ENCODE peak calls at places on chromosomes 16 and 17, in six cellular contexts. Z is CD8-positive, alpha-beta T cell; B is GM06990; C is BJ; L is stomach; D is PC-3. U is an unnamed sample.

GRCh38 chr17:57288034-57288752 is 31.9 kb downstream of the MSI2 start:
- DNase-seq in Z (no peak), B (no peak), C (no peak), L (no peak), D (no peak), U (no peak)

GRCh38 chr17:40399185-40399584 is 18.5 kb downstream of the TOP2A start:
- DNase-seq in Z (no peak), B (no peak), C (peak; percentile 5), L (no peak), D (peak; percentile 69), U (no peak)

GRCh38 chr16:79970551-79971236 is 370.2 kb upstream of the MAF start:
- DNase-seq in Z (no peak), B (no peak), C (no peak), L (no peak), D (no peak), U (no peak)

GRCh38 chr17:19533718-19534561 is at the start of gene SLC47A1:
- DNase-seq in Z (no peak), B (peak; percentile 28), C (no peak), L (no peak), D (no peak), U (no peak)

GRCh38 chr17:59753522-59754467 is 46.3 kb downstream of the VMP1 start:
- DNase-seq in Z (no peak), B (peak; percentile 61), C (peak; percentile 66), L (no peak), D (peak; percentile 97), U (peak; percentile 70)

GRCh38 chr17:41801374-41802062 is 10.2 kb downstream of the P3H4 start:
- DNase-seq in Z (peak; percentile 67), B (no peak), C (no peak), L (peak; percentile 89), D (peak; percentile 94), U (no peak)

GRCh38 chr17:58788199-58788598 is 32.5 kb downstream of the PPM1E start:
- DNase-seq in Z (no peak), B (no peak), C (no peak), L (no peak), D (no peak), U (no peak)

GRCh38 chr17:76137351-76138233 is 3.5 kb downstream of the FOXJ1 start:
- DNase-seq in Z (no peak), B (no peak), C (no peak), L (no peak), D (no peak), U (no peak)

GRCh38 chr17:63082273-63082861 is 116.3 kb downstream of the TANC2 start:
- DNase-seq in Z (no peak), B (peak; percentile 2), C (no peak), L (no peak), D (peak; percentile 58), U (no peak)

GRCh38 chr16:67910162-67910561 is 17.1 kb downstream of the PSKH1 start:
- DNase-seq in Z (no peak), B (no peak), C (no peak), L (no peak), D (no peak), U (no peak)

GRCh38 chr16:57187508-57187854 is 1.4 kb downstream of the RSPRY1 start:
- DNase-seq in Z (no peak), B (peak; percentile 29), C (no peak), L (no peak), D (no peak), U (no peak)

GRCh38 chr16:67647111-67647651 is 2.2 kb downstream of the CARMIL2 start:
- DNase-seq in Z (no peak), B (no peak), C (no peak), L (no peak), D (peak; percentile 28), U (no peak)

GRCh38 chr17:1986783-1987451 is 38.2 kb downstream of the RTN4RL1 start:
- DNase-seq in Z (no peak), B (no peak), C (no peak), L (no peak), D (no peak), U (no peak)

GRCh38 chr17:48209973-48210372 is 102.4 kb downstream of the SNX11 start:
- DNase-seq in Z (no peak), B (no peak), C (no peak), L (no peak), D (no peak), U (no peak)
- H3K27me3 ChIP-seq in Z (no peaks in the 10 kb centered on the region), B (no peaks in the 10 kb centered on the region), C (peaks cover 24% of the 10 kb centered on the region), L (no peaks in the 10 kb centered on the region), D (no peaks in the 10 kb centered on the region), U (no peaks in the 10 kb centered on the region)

DNA sequence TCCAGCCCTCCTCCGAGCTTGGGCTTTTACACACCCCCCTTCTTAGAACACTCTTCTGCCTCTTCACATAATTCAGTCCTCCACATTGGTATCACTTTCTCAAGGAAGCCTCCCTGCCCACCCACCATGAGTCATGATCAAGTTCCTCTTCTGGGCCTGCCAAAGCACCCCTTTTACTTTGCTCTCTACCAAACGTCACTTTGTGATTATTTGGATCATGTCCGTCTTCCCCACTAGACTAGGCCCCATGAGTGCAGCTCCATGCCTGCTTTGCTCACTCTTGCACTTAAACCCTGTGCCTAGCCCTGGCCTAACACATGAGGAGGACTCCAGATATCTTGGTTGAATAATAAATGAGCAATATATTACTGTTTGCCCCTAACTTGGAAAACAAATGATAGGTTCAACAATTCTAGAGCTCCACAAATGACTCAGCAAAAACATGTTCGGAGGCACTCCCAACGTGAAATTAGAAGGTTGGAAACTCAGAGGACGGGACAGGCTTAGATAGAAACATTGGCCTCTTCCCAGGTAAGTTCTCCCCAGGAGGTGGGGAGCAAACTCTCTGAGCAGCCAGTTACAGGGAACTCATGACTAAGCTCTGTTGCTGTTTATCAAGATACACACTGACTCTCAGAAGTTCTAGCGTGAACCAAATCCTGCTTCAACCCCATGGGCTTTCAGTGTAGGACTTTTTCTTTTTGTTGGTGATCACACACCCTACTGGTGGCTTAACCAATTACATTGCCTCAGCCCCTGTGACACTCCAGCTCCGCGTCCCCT is 28.3 kb downstream of the G6PC1 start:
- DNase-seq in Z (no peak), B (peak; percentile 12), C (peak; percentile 9), L (peak; percentile 36), D (peak; percentile 78), U (peak; percentile 45)
- H3K4me3 ChIP-seq in Z (no peak overlapping the region), B (no peak overlapping the region), C (no peak overlapping the region), L (no peak overlapping the region), D (no peak overlapping the region), U (no peak overlapping the region)

DNA sequence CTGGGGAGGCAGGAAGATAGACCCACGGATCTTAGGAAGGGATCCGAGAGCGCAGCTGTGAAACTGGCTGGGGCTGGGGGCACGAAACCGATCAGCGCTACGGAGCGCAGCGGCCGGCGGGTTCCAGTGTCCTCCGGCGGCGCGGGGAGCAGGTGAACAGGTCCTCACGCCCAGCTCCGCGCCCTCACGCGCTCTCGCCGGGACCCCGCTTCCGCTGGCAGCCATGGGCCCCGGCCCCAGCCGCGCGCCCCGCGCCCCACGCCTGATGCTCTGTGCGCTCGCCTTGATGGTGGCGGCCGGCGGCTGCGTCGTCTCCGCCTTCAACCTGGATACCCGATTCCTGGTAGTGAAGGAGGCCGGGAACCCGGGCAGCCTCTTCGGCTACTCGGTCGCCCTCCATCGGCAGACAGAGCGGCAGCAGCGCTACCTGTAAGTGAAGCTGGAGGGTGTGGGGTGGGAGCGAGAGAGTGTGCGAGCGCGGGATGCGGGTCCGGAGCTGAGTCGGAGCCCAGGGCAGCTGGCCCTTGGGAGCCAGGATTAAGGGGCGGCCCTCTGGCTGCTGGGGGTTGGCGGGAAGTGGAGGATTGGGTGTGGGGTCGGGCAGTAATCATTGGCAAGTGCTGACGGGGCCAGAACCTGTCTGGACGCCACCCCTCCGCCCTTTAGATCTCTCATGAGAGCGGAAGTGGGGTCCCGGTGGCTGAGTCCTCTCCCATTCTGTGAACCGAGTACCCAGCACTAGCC is 479 bp downstream of the ITGA3 start:
- DNase-seq in Z (peak; percentile 47), B (peak; percentile 73), C (no peak), L (peak; percentile 76), D (peak; percentile 67), U (no peak)
- TF ChIP-seq CTCF in Z (peak; percentile 29), B (peak; percentile 65), C (peak; percentile 58), L (no peak), D (peak; percentile 60), U (peak; percentile 44)

DNA sequence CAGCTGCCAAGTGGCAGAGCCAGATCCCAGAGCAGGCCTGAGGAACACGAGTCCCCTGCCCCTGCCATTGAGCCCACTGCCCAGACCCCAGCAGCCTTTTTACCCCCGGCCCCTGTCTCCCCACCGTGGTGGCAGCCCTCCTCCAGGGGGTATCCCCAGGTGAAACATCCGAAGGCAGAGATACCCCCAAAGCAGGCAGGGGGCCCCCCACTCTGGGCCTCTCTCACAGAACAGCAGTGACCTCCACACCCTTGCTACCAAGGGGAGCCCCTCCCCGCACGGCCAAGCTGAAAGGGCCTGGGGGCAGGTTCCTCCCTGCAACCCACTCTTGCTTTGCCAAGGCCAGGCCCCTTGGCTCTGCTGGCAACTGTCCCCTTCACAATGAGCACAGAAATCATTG is 142.2 kb downstream of the ENGASE start:
- DNase-seq in Z (no peak), B (no peak), C (no peak), L (no peak), D (no peak), U (no peak)
- H3K27me3 ChIP-seq in Z (peaks cover 4% of the 10 kb centered on the region), B (peaks cover 5% of the 10 kb centered on the region), C (peaks cover 12% of the 10 kb centered on the region), L (peaks cover 5% of the 10 kb centered on the region), D (peaks cover 96% of the 10 kb centered on the region), U (peaks cover 62% of the 10 kb centered on the region)

GRCh38 chr17:78140169-78141051 is 5.8 kb upstream of the C17orf99 start:
- DNase-seq in Z (peak; percentile 87), B (peak; percentile 95), C (no peak), L (peak; percentile 96), D (peak; percentile 100), U (no peak)
- H3K4me3 ChIP-seq in Z (peak overlapping the region; percentile 20), B (no peak overlapping the region), C (no peak overlapping the region), L (peak overlapping the region; percentile 21), D (peak overlapping the region; percentile 64), U (no peak overlapping the region)

DNA sequence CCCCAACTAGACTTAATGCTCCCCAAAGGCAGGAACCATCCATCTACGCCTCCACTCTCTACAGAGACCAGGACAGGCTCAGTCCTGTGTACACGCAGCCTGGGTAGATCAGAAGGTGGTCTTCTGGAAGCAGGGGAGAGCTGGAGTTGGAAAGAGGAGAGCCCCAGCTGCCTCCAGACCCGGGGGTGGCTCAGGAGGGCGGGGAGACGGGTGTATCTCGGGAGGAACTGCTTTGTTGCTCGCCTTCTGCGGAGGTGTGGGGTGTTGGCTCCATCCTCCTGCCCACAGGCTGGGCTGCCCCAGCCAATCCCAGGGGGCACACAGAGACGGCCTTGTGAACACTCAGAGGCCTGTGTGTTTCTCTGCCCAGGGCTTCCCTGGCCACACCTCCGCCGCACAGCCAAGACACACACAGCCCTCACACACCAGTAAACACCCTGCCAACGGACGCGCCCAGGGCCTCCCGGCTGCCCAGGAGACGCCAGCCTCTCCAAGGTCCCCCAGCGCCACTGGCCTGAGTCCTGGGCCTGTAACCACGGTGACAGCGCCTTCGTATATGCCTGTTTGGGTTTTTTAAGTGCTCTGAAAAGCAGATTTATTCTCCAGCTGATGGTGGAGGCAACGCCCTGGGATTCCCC is 143.4 kb upstream of the CDC42EP4 start:
- DNase-seq in Z (no peak), B (no peak), C (no peak), L (peak; percentile 46), D (no peak), U (no peak)
- TF ChIP-seq CTCF in Z (no peak), B (no peak), C (no peak), L (no peak), D (no peak), U (no peak)

DNA sequence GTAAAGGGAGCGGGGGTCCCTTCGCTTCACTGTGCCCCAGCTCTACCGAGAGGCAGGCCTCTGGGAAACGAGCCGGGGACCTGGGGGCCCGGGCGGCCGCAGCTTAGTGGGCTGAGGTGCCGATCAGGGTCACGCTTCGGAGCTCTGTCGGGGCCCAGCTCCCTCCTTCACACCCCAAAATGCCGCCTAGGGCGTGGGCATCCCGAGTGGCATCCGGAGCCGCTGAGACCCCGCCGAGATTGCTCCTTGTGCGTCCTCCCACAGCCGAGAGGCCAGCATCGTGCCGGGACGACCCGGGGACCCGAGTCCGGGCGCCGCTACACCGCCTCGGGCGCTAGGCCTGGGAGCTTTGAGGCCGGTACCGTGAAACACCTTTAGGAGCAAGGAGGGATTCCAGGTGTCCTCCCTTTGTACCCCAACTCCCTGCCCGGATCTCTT is 1.3 kb downstream of the SALL1 start:
- DNase-seq in Z (no peak), B (no peak), C (no peak), L (no peak), D (no peak), U (no peak)
- H3K27me3 ChIP-seq in Z (no peaks in the 10 kb centered on the region), B (no peaks in the 10 kb centered on the region), C (no peaks in the 10 kb centered on the region), L (peaks cover 46% of the 10 kb centered on the region), D (no peaks in the 10 kb centered on the region), U (no peaks in the 10 kb centered on the region)

U was measured in kidney epithelial cell.